ENCODE peak calls at places on chromosome 14, in ten cellular contexts. Y is fibroblast of lung; Q is RWPE1; I is CD4-positive, alpha-beta T cell; U is transverse colon; N is thyroid gland; L is psoas muscle; F is K562; P is BE2C; E is fibroblast of mammary gland. Z is an unnamed sample.

GRCh38 chr14:74517731-74518130 is 24.2 kb downstream of the ISCA2 start:
- DNase-seq in N (no peak), I (no peak), U (no peak), F (no peak), Y (no peak), E (no peak), Q (no peak), P (no peak), L (no peak), Z (no peak)

GRCh38 chr14:49951946-49952345 is 59.1 kb downstream of the ARF6 start:
- DNase-seq in L (no peak), N (peak; percentile 41), I (no peak), E (no peak), U (peak; percentile 75), P (no peak), Q (no peak), Y (no peak), F (no peak), Z (no peak)

GRCh38 chr14:65927871-65928270 is 515.3 kb downstream of the FUT8 start:
- DNase-seq in P (no peak), Y (no peak), U (peak; percentile 37), L (no peak), Q (no peak), E (no peak), F (no peak), N (peak; percentile 19), I (peak; percentile 83), Z (no peak)

GRCh38 chr14:100187247-100187833 is 27.9 kb upstream of the DEGS2 start:
- DNase-seq in E (no peak), L (no peak), Q (no peak), Y (no peak), I (no peak), P (no peak), N (peak; percentile 10), U (peak; percentile 58), F (no peak), Z (no peak)

GRCh38 chr14:88614218-88614907 is 51.5 kb downstream of the ZC3H14 start:
- DNase-seq in Q (peak; percentile 45), L (no peak), F (no peak), U (no peak), I (no peak), E (peak; percentile 71), N (no peak), P (no peak), Y (peak; percentile 77), Z (peak; percentile 10)

GRCh38 chr14:23436327-23437141 is 1.1 kb upstream of the MYH7 start:
- DNase-seq in N (peak; percentile 89), Y (no peak), I (no peak), U (peak; percentile 1), Q (no peak), L (no peak), F (peak; percentile 59), E (no peak), P (no peak), Z (no peak)

GRCh38 chr14:65433646-65434045 is 21.1 kb downstream of the FUT8 start:
- DNase-seq in Q (no peak), E (no peak), Y (no peak), U (no peak), F (no peak), L (no peak), N (no peak), P (no peak), I (no peak), Z (peak; percentile 30)

GRCh38 chr14:41615011-41615595 is 8.4 kb downstream of the LRFN5 start:
- DNase-seq in Y (peak; percentile 43), I (no peak), N (no peak), Q (no peak), P (no peak), U (no peak), E (peak; percentile 64), F (no peak), L (no peak), Z (no peak)

GRCh38 chr14:39267592-39268112 is 33.9 kb downstream of the MIA2 start:
- DNase-seq in N (no peak), Q (peak; percentile 31), I (no peak), U (no peak), L (no peak), F (no peak), P (no peak), E (peak; percentile 24), Y (peak; percentile 58), Z (no peak)

DNA sequence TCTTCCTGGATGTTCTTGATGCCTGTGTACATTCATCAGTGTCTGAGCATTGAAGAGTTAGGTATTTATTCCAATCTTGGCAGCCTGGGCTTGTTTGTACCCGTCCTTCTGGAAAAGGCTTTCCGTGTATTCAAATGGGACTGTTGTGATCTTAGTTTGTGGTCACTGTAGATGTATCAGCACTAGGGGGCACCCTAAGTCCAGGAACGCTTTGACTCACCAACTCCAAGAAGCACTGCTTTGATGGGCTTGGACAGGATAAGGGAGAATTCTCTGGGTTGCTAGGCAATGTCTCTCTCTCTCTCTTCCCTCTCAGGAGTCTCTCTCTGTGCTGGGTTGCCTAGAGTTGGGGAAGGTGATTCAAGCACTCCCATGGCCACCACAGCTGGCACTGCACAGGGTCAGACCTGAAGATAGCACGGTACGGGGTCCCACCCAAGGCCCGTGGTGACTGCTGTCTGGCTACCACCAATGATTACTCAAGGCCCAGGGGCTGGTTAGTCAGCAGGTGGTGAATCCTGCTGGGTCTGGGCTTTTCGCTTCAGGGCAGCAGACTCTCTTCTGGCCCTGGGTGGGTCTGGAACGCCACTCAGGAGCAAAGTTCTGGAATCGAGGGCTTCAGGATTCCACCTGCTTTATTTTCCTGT is 211.1 kb upstream of the RGS6 start:
- DNase-seq in L (no peak), F (peak; percentile 48), U (peak; percentile 14), Y (peak; percentile 83), E (peak; percentile 87), Q (peak; percentile 50), I (no peak), N (peak; percentile 23), P (peak; percentile 65), Z (peak; percentile 66)
- TF ChIP-seq CTCF in L (peak; percentile 21), F (peak; percentile 55), U (no peak), Y (peak; percentile 74), E (peak; percentile 79), Q (no peak), I (no peak), N (peak; percentile 8), P (peak; percentile 87), Z (peak; percentile 45)

GRCh38 chr14:33962016-33962415 is 11.1 kb upstream of the EGLN3 start:
- DNase-seq in Y (no peak), Q (no peak), U (no peak), N (no peak), I (no peak), E (no peak), L (no peak), P (no peak), F (no peak), Z (no peak)

GRCh38 chr14:33967138-33967537 is 16.3 kb upstream of the EGLN3 start:
- DNase-seq in P (no peak), U (no peak), Q (no peak), E (no peak), L (no peak), F (no peak), I (no peak), Y (no peak), N (no peak), Z (no peak)

GRCh38 chr14:33966276-33966675 is 15.4 kb upstream of the EGLN3 start:
- DNase-seq in P (no peak), I (no peak), N (no peak), U (no peak), E (no peak), Y (no peak), L (no peak), F (no peak), Q (no peak), Z (no peak)

GRCh38 chr14:33968722-33969121 is 17.8 kb upstream of the EGLN3 start:
- DNase-seq in Q (no peak), P (no peak), I (no peak), N (no peak), Y (no peak), L (no peak), E (no peak), U (no peak), F (no peak), Z (no peak)

DNA sequence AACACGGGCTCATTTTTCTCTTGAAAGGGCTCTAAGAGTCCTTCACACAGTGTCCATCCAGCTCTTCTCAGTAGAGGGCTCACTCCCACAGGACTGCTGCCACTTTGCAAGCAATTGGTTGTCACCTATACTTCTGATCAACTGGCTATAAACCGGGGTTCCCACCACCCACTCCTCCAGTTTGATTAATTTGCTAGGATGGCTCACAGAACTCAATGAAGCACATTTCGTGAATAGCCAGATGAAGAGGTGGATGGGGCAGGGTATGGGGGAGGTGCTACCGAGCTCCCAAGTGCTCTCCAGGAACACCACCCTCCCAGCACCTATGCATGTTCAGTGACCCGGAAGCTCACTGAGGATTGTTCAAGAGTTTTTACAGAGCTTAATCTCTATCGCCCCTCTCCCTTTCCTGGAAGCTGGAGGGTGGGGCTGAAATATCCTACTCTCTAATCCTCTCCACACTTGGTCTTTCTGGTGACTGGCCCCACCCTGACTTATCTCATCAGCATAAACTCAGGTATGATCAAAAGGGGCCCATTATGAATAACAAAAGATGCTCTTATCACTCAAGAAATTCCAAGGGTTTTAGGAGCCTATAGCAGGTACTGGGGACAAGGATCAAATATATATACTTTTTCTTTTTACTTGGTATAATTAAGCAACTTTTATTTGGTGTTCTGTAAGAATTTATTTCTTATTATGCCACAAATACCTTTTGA is 13.9 kb upstream of the EGLN3 start:
- DNase-seq in Q (no peak), P (no peak), L (no peak), I (no peak), F (peak; percentile 58), U (no peak), E (no peak), N (no peak), Y (no peak), Z (no peak)
- TF ChIP-seq CTCF in Q (no peak), P (no peak), L (no peak), I (no peak), F (peak; percentile 39), U (no peak), E (no peak), N (no peak), Y (no peak), Z (no peak)

GRCh38 chr14:86640288-86640687 is 1110.3 kb downstream of the FLRT2 start:
- DNase-seq in E (no peak), L (no peak), N (no peak), I (no peak), U (no peak), Y (no peak), P (no peak), F (no peak), Q (no peak), Z (no peak)
- TF ChIP-seq CTCF in E (no peak), L (no peak), N (no peak), I (no peak), U (no peak), Y (no peak), P (no peak), F (no peak), Q (no peak), Z (no peak)

DNA sequence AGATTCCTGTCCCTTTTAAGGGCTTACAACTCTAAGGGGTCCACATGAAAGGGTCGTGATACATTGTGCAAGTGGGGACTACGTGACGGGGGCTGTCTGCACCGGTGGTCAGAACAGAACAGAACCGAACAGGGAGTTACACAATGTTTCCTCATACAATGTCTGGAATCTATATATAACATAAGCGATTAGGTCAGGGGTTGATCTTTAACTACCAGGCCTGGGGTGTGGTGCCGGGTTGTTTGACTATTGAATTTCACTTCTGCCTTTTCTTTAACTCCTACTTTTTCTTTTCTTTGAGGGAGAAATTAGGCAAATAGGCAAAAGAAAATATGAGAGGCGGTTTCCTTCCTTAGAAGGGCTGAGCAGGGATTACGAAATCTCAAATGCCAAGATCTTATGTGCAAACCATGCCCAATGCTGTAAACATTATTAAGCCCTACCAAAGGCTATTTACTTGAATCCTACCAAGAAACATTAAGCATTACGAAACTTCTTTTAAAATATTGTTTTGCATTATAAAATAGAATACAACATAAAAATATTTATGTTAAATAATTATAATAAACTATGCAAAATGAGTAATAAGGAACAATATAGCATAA is 140.3 kb downstream of the SLC38A6 start:
- DNase-seq in N (no peak), L (no peak), Y (peak; percentile 70), Q (no peak), I (no peak), U (no peak), E (no peak), F (no peak), P (no peak), Z (no peak)
- TF ChIP-seq CTCF in N (no peak), L (no peak), Y (no peak), Q (no peak), I (no peak), U (no peak), E (no peak), F (no peak), P (no peak), Z (no peak)